ENCODE peak calls at places on chromosomes 6 and 20, in five cellular contexts. S is heart right ventricle, T is right lobe of liver, D is Peyer's patch, E is SK-N-SH. G is an unnamed sample.
A peak's percentile ranks its signal among the peaks of the same experiment; 100 is the strongest.

GRCh38 chr6:82364087-82365010 is 732 bp downstream of the TPBG start:
- DNase-seq in S (peak; percentile 50), E (peak; percentile 71), D (peak; percentile 54), T (no peak), G (peak; percentile 74)

GRCh38 chr20:361562-361961 is 14.7 kb downstream of the NRSN2 start:
- DNase-seq in T (no peak), S (no peak), E (no peak), D (no peak), G (no peak)

GRCh38 chr20:50595988-50596693 is 86.0 kb downstream of the PTPN1 start:
- DNase-seq in S (no peak), E (no peak), T (no peak), D (no peak), G (no peak)

GRCh38 chr6:50185006-50185405 is 135.3 kb upstream of the DEFB112 start:
- DNase-seq in E (peak; percentile 12), S (no peak), D (no peak), T (no peak), G (no peak)

GRCh38 chr20:34922654-34923381 is 32.8 kb downstream of the GSS start:
- DNase-seq in D (no peak), E (no peak), T (peak; percentile 68), S (peak; percentile 28), G (peak; percentile 34)

GRCh38 chr6:31401403-31401802 is 2.0 kb upstream of the MICA start:
- DNase-seq in D (peak; percentile 78), T (no peak), E (no peak), S (no peak), G (peak; percentile 37)

GRCh38 chr6:52925919-52926792 is 16.7 kb upstream of the GSTA3 start:
- DNase-seq in D (no peak), E (no peak), S (no peak), T (no peak), G (no peak)

GRCh38 chr6:56033451-56033850 is 158.1 kb upstream of the BMP5 start:
- DNase-seq in S (no peak), D (no peak), E (no peak), T (no peak), G (no peak)

GRCh38 chr20:38728911-38729642 is 4.8 kb downstream of the SLC32A1 start:
- DNase-seq in D (no peak), E (peak; percentile 56), S (no peak), T (no peak), G (no peak)
- H3K4me1 ChIP-seq in D (no peaks in the 10 kb centered on the region), E (no peaks in the 10 kb centered on the region), S (no peaks in the 10 kb centered on the region), T (no peaks in the 10 kb centered on the region), G (no peaks in the 10 kb centered on the region)

GRCh38 chr6:11764250-11764604 is 14.4 kb downstream of the ADTRP start:
- DNase-seq in S (no peak), E (no peak), T (no peak), D (no peak), G (no peak)
- H3K4me1 ChIP-seq in S (no peaks in the 10 kb centered on the region), E (peaks cover 22% of the 10 kb centered on the region), T (no peaks in the 10 kb centered on the region), D (peaks cover 6% of the 10 kb centered on the region), G (peaks cover 35% of the 10 kb centered on the region)

GRCh38 chr6:92126983-92127382 is 1292.4 kb downstream of the EPHA7 start:
- DNase-seq in S (no peak), D (no peak), E (no peak), T (no peak), G (no peak)

GRCh38 chr6:92132957-92133356 is 1286.4 kb downstream of the EPHA7 start:
- DNase-seq in S (no peak), T (no peak), E (no peak), D (no peak), G (no peak)

GRCh38 chr6:92130944-92131343 is 1288.4 kb downstream of the EPHA7 start:
- DNase-seq in S (no peak), D (no peak), E (no peak), T (no peak), G (no peak)

GRCh38 chr6:92132446-92132845 is 1286.9 kb downstream of the EPHA7 start:
- DNase-seq in S (no peak), E (no peak), T (no peak), D (no peak), G (no peak)
- H3K4me1 ChIP-seq in S (no peaks in the 10 kb centered on the region), E (no peaks in the 10 kb centered on the region), T (no peaks in the 10 kb centered on the region), D (no peaks in the 10 kb centered on the region), G (no peaks in the 10 kb centered on the region)

GRCh38 chr6:75427342-75427741 is 66.3 kb downstream of the FILIP1 start:
- DNase-seq in T (no peak), S (no peak), D (no peak), E (no peak), G (no peak)

GRCh38 chr6:75430631-75431345 is 62.8 kb downstream of the FILIP1 start:
- DNase-seq in T (no peak), E (no peak), D (no peak), S (no peak), G (no peak)

GRCh38 chr6:75429304-75429703 is 64.3 kb downstream of the FILIP1 start:
- DNase-seq in E (no peak), D (no peak), S (no peak), T (no peak), G (no peak)

GRCh38 chr6:75428204-75428603 is 65.4 kb downstream of the FILIP1 start:
- DNase-seq in D (no peak), E (no peak), S (no peak), T (no peak), G (no peak)

GRCh38 chr6:75431379-75431778 is 62.2 kb downstream of the FILIP1 start:
- DNase-seq in D (no peak), E (no peak), S (peak; percentile 73), T (no peak), G (no peak)
- H3K4me1 ChIP-seq in D (no peaks in the 10 kb centered on the region), E (no peaks in the 10 kb centered on the region), S (peaks cover 12% of the 10 kb centered on the region), T (no peaks in the 10 kb centered on the region), G (no peaks in the 10 kb centered on the region)

DNA sequence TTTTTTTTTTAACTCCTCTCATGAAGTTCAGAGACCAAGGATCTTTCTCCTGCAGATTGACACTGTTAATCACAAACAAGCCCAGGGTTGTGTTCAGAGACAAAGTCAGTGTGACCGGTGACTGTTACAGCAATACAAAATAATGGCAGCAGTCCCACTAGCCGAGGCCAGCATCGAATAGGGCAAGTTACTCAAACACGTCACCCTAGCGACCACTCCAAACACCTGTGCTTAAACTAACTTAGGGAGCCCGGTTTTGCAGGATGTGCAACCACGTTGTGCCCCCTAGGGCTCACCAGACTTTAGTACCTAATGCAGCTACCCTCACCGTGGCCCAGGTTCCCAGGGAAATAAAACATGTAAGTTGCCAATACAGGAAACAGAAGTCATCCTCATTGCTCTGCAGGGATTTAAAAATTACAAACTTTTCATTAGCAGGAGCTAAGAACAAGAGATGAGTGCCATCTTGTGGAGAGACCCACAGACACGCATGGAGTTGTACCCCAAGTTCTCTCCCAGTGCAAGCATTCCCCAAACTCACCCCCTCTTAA is 38.1 kb downstream of the FAM50B start:
- DNase-seq in T (peak; percentile 86), S (peak; percentile 29), D (peak; percentile 51), E (no peak), G (no peak)
- H3K4me1 ChIP-seq in T (no peaks in the 10 kb centered on the region), S (peaks cover 17% of the 10 kb centered on the region), D (no peaks in the 10 kb centered on the region), E (peaks cover 20% of the 10 kb centered on the region), G (no peaks in the 10 kb centered on the region)

DNA sequence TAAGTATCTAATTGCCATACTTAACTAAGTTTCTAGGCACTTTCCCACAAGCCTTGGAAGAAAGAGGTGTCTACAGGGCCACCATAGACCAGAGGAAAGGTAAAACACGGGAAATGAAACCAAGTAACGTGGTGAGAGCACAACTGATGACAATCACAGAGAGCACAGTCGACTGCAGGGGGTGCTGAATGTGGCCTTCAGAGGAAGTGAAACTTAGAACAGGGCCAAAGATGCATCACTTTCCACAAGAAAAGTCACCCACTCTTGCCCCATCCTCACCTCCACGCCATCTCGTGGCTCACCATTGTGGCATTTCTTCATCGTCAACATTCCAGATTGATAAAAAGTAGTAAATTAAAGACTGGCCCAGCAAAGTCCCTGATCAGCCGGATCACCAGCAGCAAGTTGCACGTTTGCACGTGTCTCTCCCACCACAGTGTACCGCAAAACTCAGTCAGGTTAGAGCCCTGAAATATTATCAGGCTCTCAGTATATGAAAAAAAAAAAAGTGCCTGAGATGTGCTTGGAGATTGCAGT is 31.4 kb downstream of the HIVEP2 start:
- DNase-seq in T (no peak), E (no peak), D (peak; percentile 88), S (no peak), G (no peak)
- H3K4me1 ChIP-seq in T (no peaks in the 10 kb centered on the region), E (no peaks in the 10 kb centered on the region), D (peaks cover 4% of the 10 kb centered on the region), S (no peaks in the 10 kb centered on the region), G (peaks cover 2% of the 10 kb centered on the region)

GRCh38 chr6:168686339-168686738 is 245.4 kb downstream of the SMOC2 start:
- DNase-seq in D (peak; percentile 34), E (no peak), T (peak; percentile 6), S (no peak), G (no peak)
- H3K4me1 ChIP-seq in D (no peaks in the 10 kb centered on the region), E (no peaks in the 10 kb centered on the region), T (no peaks in the 10 kb centered on the region), S (no peaks in the 10 kb centered on the region), G (no peaks in the 10 kb centered on the region)

GRCh38 chr6:44248579-44248978 is 1.7 kb downstream of the HSP90AB1 start:
- DNase-seq in T (no peak), D (no peak), S (no peak), E (no peak), G (no peak)
- H3K4me1 ChIP-seq in T (no peaks in the 10 kb centered on the region), D (peaks cover 4% of the 10 kb centered on the region), S (peaks cover 9% of the 10 kb centered on the region), E (peaks cover 13% of the 10 kb centered on the region), G (peaks cover 6% of the 10 kb centered on the region)

G was measured in pancreas.